ENCODE peak calls at places on chromosome 9, in eight cellular contexts. Z, T, D, I, Q, O, J and L are unnamed samples.

GRCh38 chr9:133752739-133753446 is 14.7 kb upstream of the SARDH start:
- DNase-seq in Q (no peak), O (no peak), D (no peak), J (no peak), I (no peak), Z (no peak), T (no peak), L (no peak)

GRCh38 chr9:124499214-124499613 is 8.0 kb downstream of the NR5A1 start:
- DNase-seq in O (no peak), J (no peak), T (no peak), D (no peak), Q (no peak), Z (no peak), I (no peak), L (no peak)

GRCh38 chr9:7338586-7339281 is 460.8 kb downstream of the DMAC1 start:
- DNase-seq in J (no peak), D (no peak), O (no peak), I (no peak), Q (no peak), T (no peak), Z (no peak), L (no peak)

GRCh38 chr9:16954032-16954431 is 83.6 kb upstream of the BNC2 start:
- DNase-seq in T (no peak), D (no peak), J (no peak), Q (no peak), O (no peak), Z (no peak), I (no peak), L (no peak)

GRCh38 chr9:131045300-131046092 is 36.5 kb downstream of the LAMC3 start:
- DNase-seq in D (peak), T (no peak), J (peak), Z (no peak), O (no peak), Q (no peak), I (no peak), L (no peak)

GRCh38 chr9:128390150-128390812 is 19.1 kb downstream of the URM1 start:
- DNase-seq in O (no peak), I (no peak), T (no peak), J (no peak), Z (no peak), Q (no peak), D (no peak), L (no peak)

GRCh38 chr9:81183763-81184162 is 505.6 kb downstream of the TLE1 start:
- DNase-seq in Q (no peak), J (peak), Z (peak), O (no peak), I (no peak), T (peak), D (no peak), L (no peak)

GRCh38 chr9:74950456-74950855 is 2.3 kb downstream of the C9orf40 start:
- DNase-seq in Z (peak), J (no peak), Q (no peak), T (no peak), D (no peak), I (no peak), O (no peak), L (no peak)

GRCh38 chr9:136198605-136199083 is 6.3 kb downstream of the LHX3 start:
- DNase-seq in J (peak), D (no peak), O (no peak), I (no peak), T (no peak), Z (no peak), Q (no peak), L (no peak)

GRCh38 chr9:120344230-120344629 is 235.7 kb downstream of the CDK5RAP2 start:
- DNase-seq in Q (no peak), T (peak), I (no peak), D (peak), O (no peak), Z (peak), J (peak), L (no peak)

GRCh38 chr9:132670816-132671371 is 630 bp downstream of the GTF3C4 start:
- DNase-seq in Z (peak), D (peak), Q (peak), I (no peak), J (peak), O (peak), T (no peak), L (peak)

GRCh38 chr9:128175102-128175563 is 15.1 kb downstream of the BBLN start:
- DNase-seq in T (peak), D (no peak), I (no peak), J (peak), O (no peak), Z (no peak), Q (no peak), L (no peak)

GRCh38 chr9:99085949-99086948 is 18.7 kb upstream of the TGFBR1 start:
- DNase-seq in J (peak), I (no peak), O (no peak), T (peak), D (no peak), Z (no peak), Q (no peak), L (no peak)

GRCh38 chr9:110351009-110351467 is 13.4 kb upstream of the TXNDC8 start:
- DNase-seq in Q (no peak), I (no peak), J (peak), O (no peak), Z (peak), T (peak), D (peak), L (no peak)

GRCh38 chr9:128845186-128845931 is 15.8 kb upstream of the SPOUT1 start:
- DNase-seq in Q (no peak), Z (no peak), J (no peak), T (no peak), I (no peak), D (no peak), O (no peak), L (no peak)

GRCh38 chr9:127045148-127045547 is 77.3 kb downstream of the ANGPTL2 start:
- DNase-seq in O (no peak), Z (no peak), T (no peak), Q (no peak), I (no peak), D (no peak), J (no peak), L (no peak)

GRCh38 chr9:30630459-30630858 is 1754.0 kb upstream of the ACO1 start:
- DNase-seq in I (no peak), T (no peak), O (no peak), J (no peak), Q (no peak), D (no peak), Z (no peak), L (no peak)

GRCh38 chr9:84216151-84216550 is 124.4 kb downstream of the SLC28A3 start:
- DNase-seq in J (peak), T (no peak), Q (no peak), D (no peak), O (no peak), I (no peak), Z (no peak), L (no peak)

GRCh38 chr9:126722252-126722921 is 82.5 kb upstream of the ZBTB43 start:
- DNase-seq in Z (peak), T (peak), Q (peak), D (peak), O (peak), J (peak), I (peak), L (peak)

GRCh38 chr9:110284211-110284849 is 28.0 kb upstream of the TXN start:
- DNase-seq in Z (no peak), J (no peak), O (no peak), Q (no peak), T (no peak), I (no peak), D (no peak), L (no peak)

GRCh38 chr9:93597871-93598646 is 21.7 kb downstream of the PHF2 start:
- DNase-seq in T (no peak), D (no peak), O (no peak), Z (no peak), J (no peak), I (no peak), Q (no peak), L (no peak)

GRCh38 chr9:138009456-138010273 is 132.1 kb downstream of the CACNA1B start:
- DNase-seq in Z (no peak), I (no peak), O (no peak), J (no peak), D (no peak), T (no peak), Q (no peak), L (peak)

GRCh38 chr9:127388037-127388855 is 8.7 kb upstream of the SLC2A8 start:
- DNase-seq in J (peak), Z (peak), I (no peak), T (peak), Q (peak), D (peak), O (peak), L (peak)

GRCh38 chr9:137665697-137666504 is 47.1 kb downstream of the EHMT1 start:
- DNase-seq in J (no peak), D (no peak), I (peak), T (peak), Q (no peak), O (no peak), Z (no peak), L (no peak)

GRCh38 chr9:128656416-128657343 is at the start of gene DYNC2I2:
- DNase-seq in D (peak), O (peak), I (peak), Z (peak), T (peak), Q (peak), J (peak), L (peak)